ENCODE peak calls at places on chromosomes 6 and 20, in six cellular contexts. J, M, E, L, G and D are unnamed samples. For H3K4me1, the result is how much of the 10 kb centered on the place peaks cover.

GRCh38 chr6:33481192-33481591 is 26.8 kb downstream of the ZBTB9 start:
- DNase-seq in E (no peak), L (no peak), J (no peak), M (no peak), G (no peak), D (no peak)

GRCh38 chr20:3400260-3401155 is 7.0 kb downstream of the DNAAF9 start:
- DNase-seq in L (no peak), E (no peak), M (no peak), J (no peak), G (no peak), D (no peak)

GRCh38 chr20:2135018-2135417 is 33.4 kb downstream of the STK35 start:
- DNase-seq in M (no peak), J (peak), E (no peak), G (no peak), L (no peak), D (no peak)

GRCh38 chr6:6820688-6821238 is 232.2 kb downstream of the LY86 start:
- DNase-seq in J (no peak), M (peak), G (peak), E (no peak), L (no peak), D (no peak)

GRCh38 chr20:58011947-58012610 is 216.4 kb downstream of the ANKRD60 start:
- DNase-seq in L (no peak), E (no peak), M (no peak), J (no peak), G (no peak), D (no peak)

GRCh38 chr6:132669690-132670291 is 10.8 kb upstream of the TAAR1 start:
- DNase-seq in L (peak), E (peak), G (peak), M (peak), J (peak), D (peak)

GRCh38 chr6:138182939-138183791 is 21.4 kb downstream of the ARFGEF3 start:
- DNase-seq in M (peak), J (no peak), E (no peak), G (no peak), L (peak), D (no peak)

GRCh38 chr6:32685603-32686002 is 19.1 kb upstream of the HLA-DQB1 start:
- DNase-seq in M (no peak), G (no peak), E (no peak), L (no peak), J (no peak), D (peak)

GRCh38 chr20:47126374-47126705 is 230.2 kb downstream of the ZMYND8 start:
- DNase-seq in J (peak), G (no peak), M (no peak), E (no peak), L (no peak), D (no peak)

GRCh38 chr6:169986848-169987498 is 235.6 kb downstream of the ERMARD start:
- DNase-seq in M (no peak), L (no peak), E (no peak), G (no peak), J (no peak), D (no peak)

DNA sequence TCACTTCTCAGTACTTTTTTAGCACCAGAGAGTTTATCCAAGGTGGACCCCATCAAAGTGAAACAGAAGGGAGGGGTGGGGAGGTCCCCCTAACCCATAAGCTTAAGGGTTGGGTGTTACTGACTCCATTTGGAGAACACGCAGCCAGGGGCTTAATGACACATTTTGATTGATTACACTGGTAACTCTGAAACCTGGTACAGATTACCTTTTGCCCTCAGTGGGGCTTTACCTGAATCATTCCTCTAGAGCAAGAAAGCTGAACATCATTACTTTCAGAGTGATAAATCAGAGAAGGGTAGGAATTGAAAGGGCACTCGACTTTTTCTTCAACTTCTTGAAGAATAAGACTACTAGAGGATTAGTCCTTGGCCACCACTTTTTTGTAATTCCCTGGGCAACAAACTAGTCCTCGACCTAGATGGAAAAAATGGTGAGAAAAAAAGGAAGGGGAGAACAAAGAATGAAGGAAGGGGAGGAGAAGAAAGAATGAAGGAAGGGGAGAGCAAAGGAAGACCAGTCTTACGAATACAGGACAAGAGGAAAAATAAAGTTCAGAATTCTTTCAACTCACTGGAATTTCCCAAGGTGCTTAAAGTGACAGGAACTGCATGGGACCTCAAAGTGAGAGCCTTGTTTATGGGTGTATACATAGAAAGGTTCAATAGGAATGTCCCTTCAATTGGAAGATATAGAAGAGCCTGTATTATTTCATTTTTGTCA is 509.5 kb upstream of the JARID2 start:
- DNase-seq in E (no peak), G (no peak), M (no peak), L (no peak), J (no peak), D (no peak)
- H2AFZ ChIP-seq in E (no peak), G (no peak), M (no peak), L (no peak), J (no peak), D (no peak)

GRCh38 chr6:156256161-156256560 is 521.0 kb upstream of the ARID1B start:
- DNase-seq in M (no peak), G (no peak), E (no peak), J (no peak), L (no peak), D (no peak)
- TF ChIP-seq EZH2phosphoT487 in M (no peak), G (no peak), E (no peak), J (no peak), L (no peak), D (no peak)

GRCh38 chr6:157990321-157991066 is 8.8 kb downstream of the SYNJ2 start:
- DNase-seq in G (no peak), J (no peak), M (no peak), E (no peak), L (no peak), D (peak)
- H3K4me1 ChIP-seq in G (under half), J (under half), M (under half), E (under half), L (under half), D (under half)

GRCh38 chr6:53986165-53986720 is 125.0 kb upstream of the MLIP start:
- DNase-seq in J (peak), E (peak), M (peak), L (peak), G (peak), D (peak)
- H2AFZ ChIP-seq in J (peak), E (no peak), M (peak), L (no peak), G (no peak), D (no peak)

GRCh38 chr6:80639243-80639642 is 532.8 kb downstream of the BCKDHB start:
- DNase-seq in L (no peak), E (no peak), M (no peak), J (no peak), G (no peak), D (no peak)

GRCh38 chr6:80638222-80639055 is 532.0 kb downstream of the BCKDHB start:
- DNase-seq in G (peak), M (no peak), J (peak), L (peak), E (peak), D (no peak)

GRCh38 chr6:80637312-80637711 is 530.8 kb downstream of the BCKDHB start:
- DNase-seq in E (no peak), J (peak), L (no peak), M (no peak), G (no peak), D (no peak)

GRCh38 chr6:80633412-80633811 is 526.9 kb downstream of the BCKDHB start:
- DNase-seq in G (no peak), L (no peak), M (no peak), E (no peak), J (no peak), D (no peak)

DNA sequence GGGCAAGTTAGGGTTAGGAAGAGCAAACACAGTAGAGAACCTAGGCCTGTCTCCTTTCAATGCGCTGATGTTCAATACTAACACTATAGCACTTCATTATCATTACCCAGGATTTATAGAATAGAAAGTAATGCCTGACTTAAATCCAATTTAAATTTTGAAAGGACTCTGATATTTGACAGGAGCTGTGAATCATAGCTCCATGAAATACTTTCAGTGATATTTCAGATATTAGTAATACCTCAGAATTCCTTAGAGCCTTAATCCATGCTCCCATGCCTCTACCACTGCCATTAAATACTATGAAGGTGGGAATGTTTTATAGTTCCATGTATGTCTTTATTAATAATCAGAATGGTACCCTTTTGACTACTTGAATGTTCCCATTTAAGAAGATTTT is 530.2 kb downstream of the BCKDHB start:
- DNase-seq in J (peak), G (no peak), M (no peak), E (no peak), L (no peak), D (no peak)
- TF ChIP-seq EZH2phosphoT487 in J (no peak), G (no peak), M (no peak), E (no peak), L (no peak), D (no peak)

GRCh38 chr6:15401120-15401519 is 155.3 kb downstream of the JARID2 start:
- DNase-seq in G (no peak), L (no peak), J (no peak), E (no peak), M (no peak), D (no peak)

GRCh38 chr6:15401769-15402250 is 155.9 kb downstream of the JARID2 start:
- DNase-seq in M (no peak), G (peak), E (no peak), J (peak), L (no peak), D (no peak)

GRCh38 chr6:15402401-15403045 is 156.7 kb downstream of the JARID2 start:
- DNase-seq in L (no peak), J (no peak), M (no peak), G (no peak), E (no peak), D (no peak)

GRCh38 chr6:15404700-15404980 is 158.8 kb downstream of the JARID2 start:
- DNase-seq in L (no peak), E (no peak), J (no peak), G (no peak), M (no peak), D (no peak)

GRCh38 chr6:15403094-15403493 is 157.2 kb downstream of the JARID2 start:
- DNase-seq in L (no peak), G (no peak), M (no peak), E (no peak), J (no peak), D (no peak)
- H3K4me1 ChIP-seq in L (half or more), G (under half), M (half or more), E (under half), J (under half), D (under half)

DNA sequence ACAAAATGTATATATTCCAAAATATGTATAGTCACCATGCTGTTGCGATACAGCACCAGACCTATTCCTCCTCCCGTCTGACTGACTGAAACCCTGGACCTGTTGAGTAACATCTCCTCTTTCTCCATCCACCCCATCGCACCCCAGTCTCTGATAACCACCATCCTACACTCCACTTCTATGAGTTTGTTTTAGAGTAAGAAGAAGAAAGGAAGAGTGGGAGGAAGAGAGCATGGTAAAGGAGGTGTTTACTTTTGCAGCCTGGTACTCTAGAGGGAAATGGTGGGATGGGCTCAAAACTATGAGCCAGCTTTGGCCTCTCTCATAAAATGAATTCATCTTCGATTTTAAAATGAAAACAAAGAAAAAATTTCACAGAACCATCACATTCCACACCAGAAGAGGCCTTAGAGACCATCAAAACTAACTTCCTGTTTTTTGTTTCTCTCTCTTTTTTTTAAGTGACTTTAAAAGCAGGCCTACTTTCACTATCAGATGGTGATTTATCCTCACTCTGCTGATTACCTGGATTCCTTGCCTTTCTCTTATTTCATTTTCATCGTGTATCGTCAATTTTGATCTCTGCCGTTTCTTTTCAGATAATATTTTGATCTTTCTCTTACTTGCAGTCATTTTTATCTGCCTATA is 16.8 kb upstream of the FUCA2 start:
- DNase-seq in J (no peak), L (no peak), M (no peak), G (no peak), E (no peak), D (no peak)
- H2AFZ ChIP-seq in J (peak), L (peak), M (no peak), G (no peak), E (peak), D (peak)

GRCh38 chr6:146913842-146914562 is 290.2 kb upstream of the STXBP5 start:
- DNase-seq in M (peak), L (peak), G (peak), J (peak), E (peak), D (no peak)
- TF ChIP-seq EZH2phosphoT487 in M (no peak), L (no peak), G (no peak), J (no peak), E (no peak), D (no peak)